ENCODE peak calls at places on chromosome 14, in four cellular contexts. L, A, C and F are unnamed samples.

GRCh38 chr14:53723221-53723620 is 233.4 kb downstream of the BMP4 start:
- DNase-seq in L (no peak), A (no peak), C (no peak), F (no peak)

GRCh38 chr14:95514131-95515079 is 2.0 kb downstream of the SYNE3 start:
- DNase-seq in L (no peak), A (no peak), C (no peak), F (no peak)

GRCh38 chr14:23113346-23114119 is 5.5 kb downstream of the CEBPE start:
- DNase-seq in L (no peak), A (peak; percentile 42), C (no peak), F (no peak)

GRCh38 chr14:105075364-105076295 is 10.4 kb upstream of the GPR132 start:
- DNase-seq in L (no peak), A (peak; percentile 42), C (no peak), F (no peak)

GRCh38 chr14:103549361-103550311 is 12.8 kb downstream of the BAG5 start:
- DNase-seq in L (no peak), A (no peak), C (no peak), F (no peak)

GRCh38 chr14:63203618-63204406 is 431 bp upstream of the RHOJ start:
- DNase-seq in L (peak; percentile 67), A (peak; percentile 91), C (peak; percentile 71), F (peak; percentile 90)

GRCh38 chr14:90740081-90740480 is 76.1 kb downstream of the TTC7B start:
- DNase-seq in L (no peak), A (no peak), C (no peak), F (peak; percentile 43)

GRCh38 chr14:97458302-97459137 is 661.3 kb downstream of the VRK1 start:
- DNase-seq in L (no peak), A (no peak), C (no peak), F (no peak)

GRCh38 chr14:103188691-103189480 is 65.6 kb downstream of the TNFAIP2 start:
- DNase-seq in L (no peak), A (peak; percentile 59), C (no peak), F (no peak)

GRCh38 chr14:48805315-48805714 is 780.9 kb downstream of the RPS29 start:
- DNase-seq in L (no peak), A (no peak), C (no peak), F (no peak)

GRCh38 chr14:91533623-91534022 is 23.5 kb upstream of the PPP4R3A start:
- DNase-seq in L (no peak), A (no peak), C (no peak), F (no peak)

GRCh38 chr14:42110167-42110566 is 503.5 kb downstream of the LRFN5 start:
- DNase-seq in L (no peak), A (peak; percentile 82), C (peak; percentile 32), F (no peak)

GRCh38 chr14:35883677-35884293 is 57.6 kb downstream of the BRMS1L start:
- DNase-seq in L (no peak), A (peak; percentile 61), C (no peak), F (no peak)

GRCh38 chr14:22314183-22314820 is 274.7 kb downstream of the DAD1 start:
- DNase-seq in L (no peak), A (peak; percentile 71), C (no peak), F (no peak)

GRCh38 chr14:105201928-105202513 is 20.9 kb upstream of the NUDT14 start:
- DNase-seq in L (no peak), A (no peak), C (no peak), F (no peak)

GRCh38 chr14:96039633-96040311 is 610 bp downstream of the C14orf132 start:
- DNase-seq in L (no peak), A (peak; percentile 64), C (no peak), F (no peak)

GRCh38 chr14:91058017-91058675 is 2.3 kb downstream of the RPS6KA5 start:
- DNase-seq in L (no peak), A (peak; percentile 43), C (no peak), F (no peak)

GRCh38 chr14:26394114-26394855 is 203.5 kb downstream of the NOVA1 start:
- DNase-seq in L (no peak), A (peak; percentile 47), C (no peak), F (no peak)

GRCh38 chr14:80772504-80772903 is 169.0 kb downstream of the CEP128 start:
- DNase-seq in L (no peak), A (no peak), C (no peak), F (no peak)

GRCh38 chr14:37091651-37092050 is 80.8 kb downstream of the SLC25A21 start:
- DNase-seq in L (no peak), A (no peak), C (no peak), F (no peak)

GRCh38 chr14:44846232-44846824 is 115.4 kb downstream of the KLHL28 start:
- DNase-seq in L (no peak), A (peak; percentile 68), C (peak; percentile 8), F (no peak)

GRCh38 chr14:55773297-55773696 is 193.3 kb downstream of the KTN1 start:
- DNase-seq in L (no peak), A (no peak), C (no peak), F (no peak)

GRCh38 chr14:90301580-90302181 is 30.1 kb downstream of the NRDE2 start:
- DNase-seq in L (no peak), A (peak; percentile 66), C (peak; percentile 39), F (no peak)

GRCh38 chr14:58865520-58866281 is 227.9 kb downstream of the DACT1 start:
- DNase-seq in L (no peak), A (peak; percentile 78), C (peak; percentile 61), F (no peak)

GRCh38 chr14:76564471-76565119 is 188.7 kb downstream of the ESRRB start:
- DNase-seq in L (no peak), A (no peak), C (no peak), F (no peak)

GRCh38 chr14:90850487-90850886 is 34.3 kb upstream of the TTC7B start:
- DNase-seq in L (no peak), A (no peak), C (no peak), F (no peak)

GRCh38 chr14:103825103-103825502 is 22.3 kb downstream of the PPP1R13B start:
- DNase-seq in L (no peak), A (no peak), C (no peak), F (no peak)

DNA sequence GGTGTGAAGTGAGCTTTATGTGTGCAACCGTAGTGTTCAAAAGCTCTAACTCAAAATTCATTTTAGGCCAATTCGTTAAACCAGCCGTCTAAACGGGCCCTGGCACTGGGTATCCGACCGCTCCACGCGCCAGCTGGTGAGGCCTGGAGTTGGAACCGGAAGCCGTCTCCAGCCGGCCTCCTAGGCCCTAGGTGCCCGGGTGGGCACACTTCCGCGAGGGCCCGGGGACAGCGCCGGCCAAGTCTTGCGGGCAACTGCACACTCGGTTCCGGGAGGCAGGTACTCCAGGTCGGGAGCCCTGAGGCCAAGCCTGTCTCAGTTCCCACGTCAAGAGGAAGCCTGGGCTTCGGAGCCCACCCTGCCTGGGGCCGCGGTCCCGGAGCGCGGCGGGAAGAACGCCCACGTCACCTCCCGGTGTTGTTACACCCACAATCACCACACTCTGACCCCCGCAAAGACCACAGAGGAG is 16.2 kb downstream of the OTX2 start:
- DNase-seq in L (no peak), A (no peak), C (no peak), F (no peak)
- H3K4me3 ChIP-seq in L (no peak overlapping the region), A (no peak overlapping the region), C (no peak overlapping the region), F (no peak overlapping the region)

GRCh38 chr14:68181395-68182326 is 362.1 kb downstream of the RAD51B start:
- DNase-seq in L (no peak), A (peak; percentile 65), C (no peak), F (no peak)

GRCh38 chr14:68174446-68174845 is 354.9 kb downstream of the RAD51B start:
- DNase-seq in L (no peak), A (no peak), C (no peak), F (no peak)

GRCh38 chr14:68176687-68177086 is 357.1 kb downstream of the RAD51B start:
- DNase-seq in L (no peak), A (no peak), C (no peak), F (no peak)

GRCh38 chr14:68177728-68178127 is 358.1 kb downstream of the RAD51B start:
- DNase-seq in L (no peak), A (no peak), C (no peak), F (no peak)

DNA sequence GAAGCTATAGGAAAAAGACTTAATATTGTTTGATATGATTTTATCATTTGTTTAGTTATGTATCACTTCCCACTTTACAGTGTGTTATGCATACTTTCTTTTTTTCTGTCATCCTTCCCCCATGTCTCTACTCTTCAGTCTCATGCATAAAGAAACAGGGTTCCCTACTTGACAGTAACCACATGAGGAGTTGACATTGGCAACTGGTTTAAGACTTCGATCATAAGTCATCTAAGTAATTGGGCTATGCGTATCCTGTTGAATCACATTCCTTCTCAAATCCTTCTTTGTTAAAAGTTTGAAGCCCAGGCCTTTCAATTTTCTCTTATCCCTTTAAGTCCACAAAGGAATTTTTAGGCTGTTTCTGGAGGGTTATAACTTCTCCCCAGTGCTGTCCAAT is 358.7 kb downstream of the RAD51B start:
- DNase-seq in L (no peak), A (no peak), C (no peak), F (no peak)
- H3K4me3 ChIP-seq in L (no peak overlapping the region), A (no peak overlapping the region), C (no peak overlapping the region), F (no peak overlapping the region)

GRCh38 chr14:67390135-67390534 is 21.8 kb downstream of the PLEK2 start:
- DNase-seq in L (no peak), A (no peak), C (no peak), F (no peak)

GRCh38 chr14:67389261-67389660 is 22.7 kb downstream of the PLEK2 start:
- DNase-seq in L (no peak), A (no peak), C (no peak), F (no peak)

GRCh38 chr14:67392728-67393314 is 19.1 kb downstream of the PLEK2 start:
- DNase-seq in L (no peak), A (no peak), C (no peak), F (no peak)

GRCh38 chr14:67392123-67392522 is 19.8 kb downstream of the PLEK2 start:
- DNase-seq in L (no peak), A (no peak), C (no peak), F (no peak)

DNA sequence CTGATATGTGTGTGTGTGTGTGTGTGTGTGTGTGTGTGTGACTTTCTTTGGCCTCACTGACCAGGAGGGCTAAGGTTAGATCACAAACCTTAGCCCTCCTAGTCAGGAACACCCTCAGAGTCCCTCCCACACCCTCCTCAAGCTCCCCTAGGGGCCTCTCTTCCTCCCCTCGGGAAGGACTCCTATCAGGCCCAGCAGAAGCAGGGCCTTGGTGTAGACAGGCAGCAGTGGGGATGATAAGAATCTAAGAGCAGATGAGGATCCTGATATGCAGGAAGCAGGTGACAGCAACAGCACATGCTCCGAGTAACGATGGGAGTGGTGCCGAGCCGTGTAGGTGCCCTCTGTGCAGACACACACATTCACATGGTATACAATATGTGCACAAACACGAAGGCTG is 20.7 kb downstream of the PLEK2 start:
- DNase-seq in L (no peak), A (no peak), C (no peak), F (no peak)
- H3K4me3 ChIP-seq in L (no peak overlapping the region), A (no peak overlapping the region), C (no peak overlapping the region), F (no peak overlapping the region)

GRCh38 chr14:64550539-64551333 is 975 bp downstream of the PPP1R36 start:
- DNase-seq in L (no peak), A (no peak), C (no peak), F (no peak)
- H3K4me3 ChIP-seq in L (no peak overlapping the region), A (peak overlapping the region; percentile 61), C (no peak overlapping the region), F (peak overlapping the region; percentile 47)

DNA sequence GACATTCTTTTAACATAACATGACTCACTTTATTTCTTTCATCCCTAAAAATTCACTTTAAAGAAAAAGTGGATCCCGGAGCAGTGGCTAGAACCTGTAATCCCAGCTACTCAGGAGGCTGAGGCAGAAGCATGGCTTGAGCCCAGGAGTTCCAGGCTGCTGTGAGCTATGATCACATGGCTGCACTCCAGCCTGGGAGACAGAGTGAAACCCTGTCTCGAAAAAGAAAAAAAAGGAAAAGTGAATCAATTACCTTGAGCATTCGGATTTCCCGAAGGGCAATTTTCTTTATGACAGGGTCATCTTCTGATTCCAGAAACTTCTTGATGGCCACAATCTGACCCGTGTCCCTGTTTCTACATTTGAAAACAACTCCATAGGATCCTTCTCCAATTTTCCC is 1.2 kb downstream of the CDKL1 start:
- DNase-seq in L (no peak), A (peak; percentile 59), C (no peak), F (no peak)
- H3K4me3 ChIP-seq in L (peak overlapping the region; percentile 41), A (peak overlapping the region; percentile 86), C (peak overlapping the region; percentile 55), F (peak overlapping the region; percentile 66)